ENCODE peak calls at places on chromosome 12, in five cellular contexts. B is GM12878, Q is K562, P is HepG2, T is HCT116. A is an unnamed sample.
A peak's percentile ranks its signal among the peaks of the same experiment; 100 is the strongest.

GRCh38 chr12:45946435-45946834 is 43.9 kb downstream of the SCAF11 start:
- DNase-seq in T (no peak), P (no peak), Q (no peak), B (no peak), A (no peak)

GRCh38 chr12:31120392-31121008 is 46.8 kb downstream of the DDX11 start:
- DNase-seq in T (no peak), B (no peak), Q (no peak), P (no peak), A (no peak)

GRCh38 chr12:28191018-28191595 is 851 bp downstream of the CCDC91 start:
- DNase-seq in Q (peak; percentile 36), T (no peak), B (no peak), P (no peak), A (peak; percentile 21)

GRCh38 chr12:101881228-101881627 is 3.8 kb downstream of the DRAM1 start:
- DNase-seq in B (no peak), T (no peak), Q (no peak), P (no peak), A (no peak)

GRCh38 chr12:15808250-15808971 is 19.2 kb upstream of the EPS8 start:
- DNase-seq in B (no peak), Q (no peak), P (no peak), T (no peak), A (no peak)

GRCh38 chr12:30811966-30812365 is 57.2 kb upstream of the CAPRIN2 start:
- DNase-seq in P (no peak), Q (no peak), B (no peak), T (no peak), A (no peak)

GRCh38 chr12:77947326-77947725 is 116.6 kb downstream of the NAV3 start:
- DNase-seq in Q (no peak), T (no peak), P (no peak), B (no peak), A (no peak)

GRCh38 chr12:84058136-84058535 is 854.5 kb downstream of the SLC6A15 start:
- DNase-seq in Q (no peak), T (no peak), P (no peak), B (no peak), A (no peak)

GRCh38 chr12:26250801-26251200 is 55.4 kb downstream of the SSPN start:
- DNase-seq in Q (no peak), T (no peak), B (no peak), P (no peak), A (no peak)

GRCh38 chr12:27285395-27285794 is 41.3 kb downstream of the STK38L start:
- DNase-seq in T (no peak), B (no peak), P (no peak), Q (no peak), A (no peak)

GRCh38 chr12:26123482-26123980 is 1.3 kb downstream of the BHLHE41 start:
- DNase-seq in B (no peak), T (no peak), P (no peak), Q (no peak), A (no peak)

GRCh38 chr12:87428701-87429277 is 600.4 kb downstream of the C12orf50 start:
- DNase-seq in T (no peak), P (no peak), B (no peak), Q (no peak), A (no peak)

GRCh38 chr12:54071942-54072341 is 18.3 kb downstream of the HOXC4 start:
- DNase-seq in P (no peak), Q (no peak), B (no peak), T (no peak), A (peak; percentile 68)

GRCh38 chr12:54060975-54061778 is 7.5 kb downstream of the HOXC4 start:
- DNase-seq in Q (no peak), B (no peak), P (no peak), T (no peak), A (no peak)

GRCh38 chr12:54068423-54069070 is 14.9 kb downstream of the HOXC4 start:
- DNase-seq in P (no peak), Q (no peak), T (no peak), B (no peak), A (no peak)

GRCh38 chr12:54065677-54066076 is 12.0 kb downstream of the HOXC4 start:
- DNase-seq in B (no peak), Q (no peak), T (no peak), P (no peak), A (no peak)

DNA sequence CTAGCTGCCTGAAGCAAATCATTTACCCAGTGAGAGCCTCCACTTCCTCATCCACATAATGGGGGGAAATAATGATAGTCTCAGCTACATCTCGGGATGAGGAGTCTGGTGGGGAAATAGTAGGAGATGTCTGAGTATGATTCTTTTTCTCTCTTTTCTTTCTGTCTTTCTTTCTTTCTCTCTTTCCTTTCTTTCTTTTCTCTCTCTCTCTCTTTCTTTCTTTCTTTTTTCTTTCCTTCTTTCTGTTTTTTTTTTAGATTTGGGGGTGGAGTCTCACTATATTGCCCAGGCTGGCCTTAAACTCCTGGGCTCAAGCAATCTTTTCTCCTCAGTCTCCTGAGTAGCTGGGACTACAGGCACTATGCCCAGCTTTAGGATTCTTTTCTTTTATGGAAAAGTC is 12.8 kb downstream of the HOXC4 start:
- DNase-seq in B (no peak), T (no peak), P (no peak), Q (no peak), A (no peak)
- TF ChIP-seq ZBTB33 in B (no peak), T (no peak), P (no peak), Q (no peak), A (no peak)

GRCh38 chr12:2570562-2570961 is 224.2 kb upstream of the FKBP4 start:
- DNase-seq in T (no peak), B (no peak), Q (no peak), P (no peak), A (no peak)
- H3K4me3 ChIP-seq in T (no peak overlapping the region), B (no peak overlapping the region), Q (no peak overlapping the region), P (no peak overlapping the region), A (no peak overlapping the region)

GRCh38 chr12:56628671-56629458 is 1.3 kb downstream of the BAZ2A start:
- DNase-seq in Q (peak; percentile 47), T (no peak), P (peak; percentile 31), B (no peak), A (peak; percentile 72)
- TF ChIP-seq ZBTB33 in Q (no peak), T (no peak), P (no peak), B (no peak), A (no peak)

GRCh38 chr12:130160306-130160705 is 2.0 kb upstream of the FZD10 start:
- DNase-seq in T (no peak), B (no peak), P (no peak), Q (no peak), A (no peak)
- H3K4me3 ChIP-seq in T (no peak overlapping the region), B (no peak overlapping the region), P (no peak overlapping the region), Q (no peak overlapping the region), A (no peak overlapping the region)

DNA sequence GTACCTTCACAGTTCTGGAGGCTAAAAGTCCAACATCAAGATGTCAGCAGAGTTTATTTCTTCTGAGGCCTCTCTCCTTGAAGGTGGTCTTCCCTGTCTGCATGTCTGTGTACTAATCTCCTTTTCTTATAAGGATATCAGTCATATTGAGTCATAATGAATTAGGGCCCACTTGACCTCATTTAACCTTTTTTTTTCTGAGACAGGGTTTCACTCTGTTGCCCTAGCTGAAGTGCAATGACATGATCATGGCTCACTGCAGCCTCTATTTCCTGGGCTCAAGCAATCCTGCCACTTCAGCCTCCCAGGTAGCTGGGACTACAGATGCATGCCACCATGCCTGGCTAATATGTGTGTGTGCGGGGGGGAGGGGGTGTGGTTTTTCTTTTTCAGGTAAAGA is 41.7 kb downstream of the PPM1H start:
- DNase-seq in T (no peak), P (no peak), Q (no peak), B (no peak), A (no peak)
- TF ChIP-seq ZBTB33 in T (no peak), P (no peak), Q (no peak), B (no peak), A (no peak)

GRCh38 chr12:54022960-54023884 is 5.0 kb upstream of the HOXC6 start:
- DNase-seq in Q (no peak), T (no peak), B (no peak), P (no peak), A (no peak)
- H3K4me3 ChIP-seq in Q (no peak overlapping the region), T (no peak overlapping the region), B (no peak overlapping the region), P (no peak overlapping the region), A (no peak overlapping the region)

DNA sequence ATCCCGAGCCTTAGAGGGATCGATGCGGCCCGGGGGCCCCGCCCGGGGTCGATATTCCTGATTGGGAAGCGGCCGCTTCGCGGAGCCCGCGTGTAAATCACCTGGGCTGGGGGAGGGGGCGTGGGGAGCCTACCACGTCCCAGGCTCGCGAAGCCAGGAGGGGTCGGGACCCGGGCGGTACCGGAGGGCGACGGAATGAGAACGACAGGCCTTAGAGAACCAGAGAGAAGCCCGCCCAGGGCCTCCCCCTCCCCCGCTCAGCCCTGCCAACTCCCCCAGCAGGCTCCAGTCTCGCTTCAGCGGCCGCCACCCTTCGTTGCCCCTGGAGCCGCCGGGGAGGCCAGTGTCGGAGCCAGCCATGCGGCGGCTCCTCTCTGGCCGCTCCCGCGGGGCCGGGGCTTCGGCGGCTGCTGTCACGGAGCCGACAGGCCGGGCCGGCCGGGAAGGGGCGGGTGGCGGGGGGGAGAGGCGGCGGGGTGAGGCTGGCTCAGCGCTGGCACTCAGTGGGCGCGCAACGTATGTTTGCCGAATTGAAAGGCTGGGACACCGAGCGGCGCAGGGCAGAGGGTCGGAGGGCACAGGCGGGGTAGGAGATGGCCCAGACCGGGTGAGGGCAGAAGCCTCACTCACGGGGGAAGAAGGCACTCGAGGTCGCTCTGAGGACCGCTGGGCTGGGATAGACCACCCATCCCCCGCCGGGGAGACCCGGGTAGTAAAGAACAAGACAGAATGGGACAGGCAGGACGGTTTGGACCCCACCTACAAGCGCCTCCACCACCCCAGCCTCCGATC is 1.4 kb upstream of the DNAJC22 start:
- DNase-seq in P (no peak), Q (no peak), B (no peak), T (no peak), A (peak; percentile 82)
- TF ChIP-seq ZBTB33 in P (no peak), Q (no peak), B (no peak), T (no peak), A (no peak)

A was measured in SK-N-SH.